ENCODE peak calls at places on chromosomes 2 and 18, in nine cellular contexts. One of them, this sample, is unnamed. For H3K4me1, the result is how much of the 10 kb centered on the place peaks cover.

GRCh38 chr2:1986598-1986997 is 242.3 kb upstream of the PXDN start:
- DNase-seq in endothelial cell of umbilical vein: no peak
- DNase-seq in kidney: no peak
- DNase-seq in A549: no peak
- DNase-seq in CD8-positive, alpha-beta T cell: no peak
- DNase-seq in H9: no peak
- DNase-seq in K562: no peak
- DNase-seq in breast epithelium: no peak
- DNase-seq in IMR-90: no peak
- DNase-seq in this sample: no peak

GRCh38 chr2:65638438-65638837 is 206.0 kb upstream of the SPRED2 start:
- DNase-seq in endothelial cell of umbilical vein: no peak
- DNase-seq in kidney: no peak
- DNase-seq in A549: peak
- DNase-seq in CD8-positive, alpha-beta T cell: no peak
- DNase-seq in H9: no peak
- DNase-seq in K562: peak
- DNase-seq in breast epithelium: no peak
- DNase-seq in IMR-90: no peak
- DNase-seq in this sample: no peak

GRCh38 chr2:20326163-20326780 is 24.4 kb downstream of the PUM2 start:
- DNase-seq in endothelial cell of umbilical vein: peak
- DNase-seq in kidney: peak
- DNase-seq in A549: peak
- DNase-seq in CD8-positive, alpha-beta T cell: peak
- DNase-seq in H9: no peak
- DNase-seq in K562: peak
- DNase-seq in breast epithelium: no peak
- DNase-seq in IMR-90: peak
- DNase-seq in this sample: no peak

GRCh38 chr18:34697891-34698290 is 12.2 kb upstream of the DTNA start:
- DNase-seq in endothelial cell of umbilical vein: no peak
- DNase-seq in kidney: no peak
- DNase-seq in A549: no peak
- DNase-seq in CD8-positive, alpha-beta T cell: no peak
- DNase-seq in H9: no peak
- DNase-seq in K562: no peak
- DNase-seq in breast epithelium: no peak
- DNase-seq in IMR-90: no peak
- DNase-seq in this sample: no peak

GRCh38 chr18:2050016-2050415 is 521.3 kb downstream of the METTL4 start:
- DNase-seq in endothelial cell of umbilical vein: no peak
- DNase-seq in kidney: no peak
- DNase-seq in A549: no peak
- DNase-seq in CD8-positive, alpha-beta T cell: no peak
- DNase-seq in H9: no peak
- DNase-seq in K562: no peak
- DNase-seq in breast epithelium: no peak
- DNase-seq in IMR-90: no peak
- DNase-seq in this sample: no peak

GRCh38 chr18:59823611-59824195 is 76.1 kb upstream of the PMAIP1 start:
- DNase-seq in endothelial cell of umbilical vein: peak
- DNase-seq in kidney: no peak
- DNase-seq in A549: peak
- DNase-seq in CD8-positive, alpha-beta T cell: no peak
- DNase-seq in H9: peak
- DNase-seq in K562: peak
- DNase-seq in breast epithelium: peak
- DNase-seq in IMR-90: peak
- DNase-seq in this sample: peak

GRCh38 chr2:89000235-89000634 is 308.8 kb downstream of the RPIA start:
- DNase-seq in endothelial cell of umbilical vein: no peak
- DNase-seq in kidney: no peak
- DNase-seq in A549: no peak
- DNase-seq in CD8-positive, alpha-beta T cell: no peak
- DNase-seq in H9: no peak
- DNase-seq in K562: no peak
- DNase-seq in breast epithelium: no peak
- DNase-seq in IMR-90: no peak
- DNase-seq in this sample: no peak

GRCh38 chr2:25981596-25982272 is 563 bp downstream of the KIF3C start:
- DNase-seq in endothelial cell of umbilical vein: no peak
- DNase-seq in kidney: peak
- DNase-seq in A549: no peak
- DNase-seq in CD8-positive, alpha-beta T cell: no peak
- DNase-seq in H9: peak
- DNase-seq in K562: no peak
- DNase-seq in breast epithelium: no peak
- DNase-seq in IMR-90: no peak
- DNase-seq in this sample: no peak

GRCh38 chr18:3061581-3062416 is 48.9 kb upstream of the LPIN2 start:
- DNase-seq in endothelial cell of umbilical vein: no peak
- DNase-seq in kidney: no peak
- DNase-seq in A549: no peak
- DNase-seq in CD8-positive, alpha-beta T cell: peak
- DNase-seq in H9: no peak
- DNase-seq in K562: no peak
- DNase-seq in breast epithelium: no peak
- DNase-seq in IMR-90: peak
- DNase-seq in this sample: no peak

GRCh38 chr2:238220892-238221521 is 17.5 kb upstream of the ILKAP start:
- DNase-seq in endothelial cell of umbilical vein: no peak
- DNase-seq in kidney: no peak
- DNase-seq in A549: no peak
- DNase-seq in CD8-positive, alpha-beta T cell: no peak
- DNase-seq in H9: peak
- DNase-seq in K562: no peak
- DNase-seq in breast epithelium: no peak
- DNase-seq in IMR-90: no peak
- DNase-seq in this sample: no peak

GRCh38 chr2:166126014-166126639 is 1.7 kb downstream of the SCN1A start:
- DNase-seq in endothelial cell of umbilical vein: no peak
- DNase-seq in kidney: no peak
- DNase-seq in A549: no peak
- DNase-seq in CD8-positive, alpha-beta T cell: no peak
- DNase-seq in H9: no peak
- DNase-seq in K562: no peak
- DNase-seq in breast epithelium: no peak
- DNase-seq in IMR-90: no peak
- DNase-seq in this sample: no peak

GRCh38 chr2:223970343-223971128 is 13.3 kb downstream of the MRPL44 start:
- DNase-seq in endothelial cell of umbilical vein: peak
- DNase-seq in kidney: no peak
- DNase-seq in A549: no peak
- DNase-seq in CD8-positive, alpha-beta T cell: peak
- DNase-seq in H9: no peak
- DNase-seq in K562: peak
- DNase-seq in breast epithelium: peak
- DNase-seq in IMR-90: peak
- DNase-seq in this sample: peak

GRCh38 chr2:10554961-10555809 is 107.1 kb upstream of the ODC1 start:
- DNase-seq in endothelial cell of umbilical vein: peak
- DNase-seq in kidney: peak
- DNase-seq in A549: no peak
- DNase-seq in CD8-positive, alpha-beta T cell: no peak
- DNase-seq in H9: no peak
- DNase-seq in K562: no peak
- DNase-seq in breast epithelium: no peak
- DNase-seq in IMR-90: no peak
- DNase-seq in this sample: no peak

GRCh38 chr2:133200684-133201421 is 367.4 kb downstream of the NCKAP5 start:
- DNase-seq in endothelial cell of umbilical vein: peak
- DNase-seq in kidney: no peak
- DNase-seq in A549: peak
- DNase-seq in CD8-positive, alpha-beta T cell: no peak
- DNase-seq in H9: no peak
- DNase-seq in K562: no peak
- DNase-seq in breast epithelium: no peak
- DNase-seq in IMR-90: peak
- DNase-seq in this sample: peak

GRCh38 chr2:221203846-221204245 is 368.3 kb downstream of the EPHA4 start:
- DNase-seq in endothelial cell of umbilical vein: no peak
- DNase-seq in kidney: no peak
- DNase-seq in A549: no peak
- DNase-seq in CD8-positive, alpha-beta T cell: no peak
- DNase-seq in H9: no peak
- DNase-seq in K562: no peak
- DNase-seq in breast epithelium: no peak
- DNase-seq in IMR-90: no peak
- DNase-seq in this sample: no peak

GRCh38 chr2:28009732-28010131 is 119.2 kb downstream of the BABAM2 start:
- DNase-seq in endothelial cell of umbilical vein: no peak
- DNase-seq in kidney: no peak
- DNase-seq in A549: no peak
- DNase-seq in CD8-positive, alpha-beta T cell: no peak
- DNase-seq in H9: no peak
- DNase-seq in K562: no peak
- DNase-seq in breast epithelium: no peak
- DNase-seq in IMR-90: peak
- DNase-seq in this sample: no peak

GRCh38 chr2:2812648-2813047 is 481.6 kb upstream of the MYT1L start:
- DNase-seq in endothelial cell of umbilical vein: no peak
- DNase-seq in kidney: peak
- DNase-seq in A549: no peak
- DNase-seq in CD8-positive, alpha-beta T cell: no peak
- DNase-seq in H9: no peak
- DNase-seq in K562: no peak
- DNase-seq in breast epithelium: no peak
- DNase-seq in IMR-90: no peak
- DNase-seq in this sample: no peak

GRCh38 chr2:120398961-120399888 is 53.3 kb downstream of the INHBB start:
- DNase-seq in endothelial cell of umbilical vein: no peak
- DNase-seq in kidney: peak
- DNase-seq in A549: peak
- DNase-seq in CD8-positive, alpha-beta T cell: no peak
- DNase-seq in H9: peak
- DNase-seq in K562: peak
- DNase-seq in breast epithelium: peak
- DNase-seq in IMR-90: no peak
- DNase-seq in this sample: no peak

GRCh38 chr2:88016948-88017779 is 817 bp upstream of the RNU2-63P start:
- DNase-seq in endothelial cell of umbilical vein: no peak
- DNase-seq in kidney: peak
- DNase-seq in A549: peak
- DNase-seq in CD8-positive, alpha-beta T cell: no peak
- DNase-seq in H9: no peak
- DNase-seq in K562: peak
- DNase-seq in breast epithelium: peak
- DNase-seq in IMR-90: no peak
- DNase-seq in this sample: peak

GRCh38 chr18:2009957-2010697 is 561.2 kb downstream of the METTL4 start:
- DNase-seq in endothelial cell of umbilical vein: no peak
- DNase-seq in kidney: no peak
- DNase-seq in A549: no peak
- DNase-seq in CD8-positive, alpha-beta T cell: no peak
- DNase-seq in H9: no peak
- DNase-seq in K562: no peak
- DNase-seq in breast epithelium: no peak
- DNase-seq in IMR-90: no peak
- DNase-seq in this sample: no peak

GRCh38 chr18:55780591-55781071 is 192.6 kb upstream of the TCF4 start:
- DNase-seq in endothelial cell of umbilical vein: peak
- DNase-seq in kidney: no peak
- DNase-seq in A549: no peak
- DNase-seq in CD8-positive, alpha-beta T cell: no peak
- DNase-seq in H9: no peak
- DNase-seq in K562: no peak
- DNase-seq in breast epithelium: no peak
- DNase-seq in IMR-90: peak
- DNase-seq in this sample: no peak
- TF ChIP-seq CTCF in endothelial cell of umbilical vein: no peak
- TF ChIP-seq CTCF in kidney: no peak
- TF ChIP-seq CTCF in A549: no peak
- TF ChIP-seq CTCF in CD8-positive, alpha-beta T cell: no peak
- TF ChIP-seq CTCF in H9: no peak
- TF ChIP-seq CTCF in K562: no peak
- TF ChIP-seq CTCF in breast epithelium: no peak
- TF ChIP-seq CTCF in IMR-90: no peak
- TF ChIP-seq CTCF in this sample: no peak

DNA sequence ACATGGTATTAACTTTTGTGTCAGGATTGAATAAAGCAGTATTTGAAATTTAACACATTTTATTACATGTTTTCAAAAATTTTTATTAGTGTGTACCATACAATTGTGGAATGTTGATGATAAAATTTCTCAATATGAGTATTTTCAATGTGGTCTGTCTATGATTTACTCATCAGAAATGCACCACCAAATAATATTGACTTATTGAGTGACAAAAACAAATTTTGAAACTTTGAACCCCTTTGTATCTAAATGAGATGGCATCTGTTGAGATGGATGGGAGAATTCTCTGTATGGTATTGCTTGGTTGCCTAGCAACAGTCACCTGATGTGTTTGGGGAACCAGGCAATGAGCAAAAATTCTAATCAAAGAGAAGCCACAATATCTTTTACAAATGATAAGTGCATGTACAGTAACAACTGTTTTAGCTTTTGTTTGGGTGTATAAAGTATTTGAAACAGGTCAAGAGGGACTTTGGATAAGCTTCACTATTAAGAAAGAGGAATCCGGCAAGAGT is 400.1 kb downstream of the CCDC85A start:
- DNase-seq in endothelial cell of umbilical vein: no peak
- DNase-seq in kidney: no peak
- DNase-seq in A549: no peak
- DNase-seq in CD8-positive, alpha-beta T cell: no peak
- DNase-seq in H9: no peak
- DNase-seq in K562: no peak
- DNase-seq in breast epithelium: no peak
- DNase-seq in IMR-90: no peak
- DNase-seq in this sample: no peak
- H3K4me1 ChIP-seq in endothelial cell of umbilical vein: under half
- H3K4me1 ChIP-seq in kidney: under half
- H3K4me1 ChIP-seq in A549: under half
- H3K4me1 ChIP-seq in CD8-positive, alpha-beta T cell: under half
- H3K4me1 ChIP-seq in H9: under half
- H3K4me1 ChIP-seq in K562: under half
- H3K4me1 ChIP-seq in breast epithelium: under half
- H3K4me1 ChIP-seq in IMR-90: under half
- H3K4me1 ChIP-seq in this sample: under half

GRCh38 chr2:118846667-118847446 is 591 bp downstream of the EN1 start:
- DNase-seq in endothelial cell of umbilical vein: no peak
- DNase-seq in kidney: peak
- DNase-seq in A549: peak
- DNase-seq in CD8-positive, alpha-beta T cell: no peak
- DNase-seq in H9: peak
- DNase-seq in K562: peak
- DNase-seq in breast epithelium: no peak
- DNase-seq in IMR-90: no peak
- DNase-seq in this sample: peak
- TF ChIP-seq CTCF in endothelial cell of umbilical vein: no peak
- TF ChIP-seq CTCF in kidney: no peak
- TF ChIP-seq CTCF in A549: no peak
- TF ChIP-seq CTCF in CD8-positive, alpha-beta T cell: no peak
- TF ChIP-seq CTCF in H9: no peak
- TF ChIP-seq CTCF in K562: no peak
- TF ChIP-seq CTCF in breast epithelium: no peak
- TF ChIP-seq CTCF in IMR-90: no peak
- TF ChIP-seq CTCF in this sample: no peak

DNA sequence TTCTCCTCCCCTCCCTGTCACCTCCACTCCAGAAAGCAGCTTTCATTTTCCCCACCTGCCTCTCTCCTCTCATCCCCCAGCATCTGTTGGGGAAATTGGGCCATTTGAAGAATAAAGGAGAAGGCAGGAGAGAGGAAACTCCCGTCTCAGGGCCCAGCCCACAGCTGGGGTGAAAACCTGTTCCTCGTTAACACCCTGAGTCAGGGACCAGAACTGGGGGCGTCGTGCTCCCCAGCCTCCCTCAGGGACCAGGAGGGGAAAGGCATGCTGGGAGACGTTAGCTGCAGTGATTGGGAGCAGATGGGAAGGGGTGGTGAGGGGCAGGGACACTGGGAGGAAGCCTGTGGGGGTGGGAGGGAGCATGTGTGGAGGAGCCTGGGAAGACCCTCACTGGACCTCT is 251.3 kb downstream of the DYSF start:
- DNase-seq in endothelial cell of umbilical vein: no peak
- DNase-seq in kidney: peak
- DNase-seq in A549: no peak
- DNase-seq in CD8-positive, alpha-beta T cell: no peak
- DNase-seq in H9: no peak
- DNase-seq in K562: no peak
- DNase-seq in breast epithelium: no peak
- DNase-seq in IMR-90: no peak
- DNase-seq in this sample: peak
- H3K4me1 ChIP-seq in endothelial cell of umbilical vein: under half
- H3K4me1 ChIP-seq in kidney: under half
- H3K4me1 ChIP-seq in A549: under half
- H3K4me1 ChIP-seq in CD8-positive, alpha-beta T cell: under half
- H3K4me1 ChIP-seq in H9: under half
- H3K4me1 ChIP-seq in K562: under half
- H3K4me1 ChIP-seq in breast epithelium: under half
- H3K4me1 ChIP-seq in IMR-90: under half
- H3K4me1 ChIP-seq in this sample: under half

This sample was measured in Peyer's patch.